ENCODE peak calls at places on chromosomes 4 and X, in seven cellular contexts. B is uterus, Y is NB4, U is cardiac muscle cell, X is activated T-helper 1 cell treated with Interleukin-2 at 50 U/mL for 16 hours, E is HFF-Myc, R is cerebellar cortex. K is an unnamed sample.
A peak's percentile ranks its signal among the peaks of the same experiment; 100 is the strongest.

GRCh38 chr4:72896515-72896914 is 173.0 kb downstream of the COX18 start:
- DNase-seq in B (peak; percentile 35), Y (no peak), U (peak; percentile 91), X (no peak), E (peak; percentile 14), R (no peak), K (no peak)

GRCh38 chr4:47203593-47203992 is 172.2 kb downstream of the GABRB1 start:
- DNase-seq in B (no peak), Y (no peak), U (no peak), X (no peak), E (no peak), R (no peak), K (no peak)

GRCh38 chrX:9379697-9380551 is 84.9 kb upstream of the TBL1X start:
- DNase-seq in B (no peak), Y (no peak), U (peak; percentile 17), X (no peak), E (peak; percentile 25), R (no peak), K (no peak)

GRCh38 chr4:99816611-99817309 is at the start of gene DAPP1:
- DNase-seq in B (no peak), Y (peak; percentile 85), U (no peak), X (peak; percentile 63), E (no peak), R (no peak), K (no peak)

GRCh38 chr4:101208171-101208570 is 139.2 kb downstream of the PPP3CA start:
- DNase-seq in B (no peak), Y (no peak), U (no peak), X (no peak), E (no peak), R (no peak), K (no peak)

GRCh38 chrX:116277391-116277790 is 106.8 kb downstream of the AGTR2 start:
- DNase-seq in B (no peak), Y (no peak), U (no peak), X (no peak), E (no peak), R (no peak), K (no peak)

GRCh38 chr4:38177035-38177791 is 217.0 kb downstream of the PTTG2 start:
- DNase-seq in B (no peak), Y (peak; percentile 77), U (peak; percentile 86), X (peak; percentile 23), E (no peak), R (no peak), K (no peak)

GRCh38 chrX:45851434-45851991 is 650.8 kb upstream of the DIPK2B start:
- DNase-seq in B (peak; percentile 19), Y (peak; percentile 82), U (no peak), X (peak; percentile 23), E (no peak), R (peak; percentile 0), K (no peak)

GRCh38 chrX:57406149-57406548 is 119.6 kb downstream of the FAAH2 start:
- DNase-seq in B (no peak), Y (no peak), U (no peak), X (no peak), E (no peak), R (no peak), K (no peak)

GRCh38 chr4:6668391-6668790 is 25.3 kb upstream of the S100P start:
- DNase-seq in B (no peak), Y (no peak), U (peak; percentile 16), X (no peak), E (no peak), R (no peak), K (no peak)

GRCh38 chr4:122583906-122584305 is 37.0 kb downstream of the IL21 start:
- DNase-seq in B (peak; percentile 46), Y (peak; percentile 8), U (peak; percentile 65), X (no peak), E (no peak), R (no peak), K (no peak)

GRCh38 chr4:121145430-121145829 is 18.7 kb downstream of the TNIP3 start:
- DNase-seq in B (no peak), Y (no peak), U (no peak), X (no peak), E (no peak), R (no peak), K (no peak)

K was measured in glomerular endothelial cell.